ENCODE peak calls at places on chromosomes 2 and 18, in six cellular contexts. E is naive thymus-derived CD8-positive, alpha-beta T cell; S is brain microvascular endothelial cell; X is T-helper 1 cell; H is globus pallidus; D is NCI-H1105. V is an unnamed sample.

GRCh38 chr2:229003256-229003655 is 267.8 kb downstream of the PID1 start:
- DNase-seq in S (no peak), X (no peak), D (no peak), H (no peak), E (no peak), V (no peak)

GRCh38 chr2:104444392-104444791 is 409.5 kb upstream of the POU3F3 start:
- DNase-seq in S (no peak), X (no peak), E (no peak), H (no peak), D (no peak), V (no peak)

GRCh38 chr18:13562494-13563029 is 163.8 kb downstream of the FAM210A start:
- DNase-seq in X (peak; percentile 67), H (peak; percentile 66), D (no peak), S (no peak), E (peak; percentile 31), V (peak; percentile 41)

GRCh38 chr2:166404831-166405568 is 29.3 kb upstream of the SCN9A start:
- DNase-seq in X (no peak), D (no peak), E (no peak), S (no peak), H (no peak), V (no peak)

GRCh38 chr2:220001693-220002260 is 374.3 kb downstream of the SLC4A3 start:
- DNase-seq in E (no peak), X (no peak), H (no peak), D (no peak), S (no peak), V (no peak)

GRCh38 chr2:166539340-166540162 is 45.5 kb upstream of the SCN7A start:
- DNase-seq in S (peak; percentile 67), E (no peak), X (peak; percentile 26), H (peak; percentile 55), D (peak; percentile 55), V (no peak)

GRCh38 chr2:168519534-168520308 is 63.6 kb downstream of the CERS6 start:
- DNase-seq in H (no peak), S (no peak), E (no peak), X (no peak), D (no peak), V (no peak)

GRCh38 chr2:79620679-79621078 is 107.8 kb downstream of the CTNNA2 start:
- DNase-seq in H (no peak), E (no peak), X (no peak), S (no peak), D (no peak), V (no peak)

GRCh38 chr18:32889620-32890593 is 117.1 kb upstream of the KLHL14 start:
- DNase-seq in H (no peak), X (no peak), E (no peak), D (no peak), S (no peak), V (no peak)

GRCh38 chr2:101756266-101756665 is 58.8 kb downstream of the MAP4K4 start:
- DNase-seq in X (no peak), S (no peak), E (no peak), D (no peak), H (no peak), V (no peak)

GRCh38 chr2:139790807-139791206 is 1010.6 kb upstream of the NXPH2 start:
- DNase-seq in X (no peak), D (no peak), S (no peak), E (no peak), H (peak; percentile 46), V (no peak)

GRCh38 chr2:95158891-95159619 is 593 bp downstream of the ZNF514 start:
- DNase-seq in X (peak; percentile 30), E (no peak), H (peak; percentile 61), D (no peak), S (peak; percentile 20), V (no peak)

GRCh38 chr2:31428001-31428418 is 13.5 kb upstream of the XDH start:
- DNase-seq in S (no peak), D (no peak), X (peak; percentile 24), H (no peak), E (no peak), V (no peak)

GRCh38 chr2:120992791-120993555 is 257.3 kb downstream of the GLI2 start:
- DNase-seq in E (no peak), D (no peak), X (no peak), H (no peak), S (no peak), V (no peak)

GRCh38 chr2:164677271-164677670 is 56.0 kb upstream of the GRB14 start:
- DNase-seq in X (no peak), E (no peak), D (no peak), S (no peak), H (no peak), V (no peak)

GRCh38 chr18:47204908-47205522 is 28.9 kb upstream of the IER3IP1 start:
- DNase-seq in E (peak; percentile 5), S (peak; percentile 41), D (peak; percentile 35), H (peak; percentile 33), X (peak; percentile 20), V (no peak)

GRCh38 chr18:28559511-28559910 is 382.6 kb upstream of the CDH2 start:
- DNase-seq in H (no peak), X (no peak), D (no peak), E (no peak), S (no peak), V (no peak)

GRCh38 chr2:191927319-191927867 is 80.5 kb upstream of the CAVIN2 start:
- DNase-seq in H (no peak), X (no peak), D (peak; percentile 35), S (peak; percentile 92), E (no peak), V (no peak)

GRCh38 chr2:96144481-96145027 is 686 bp downstream of the DUSP2 start:
- DNase-seq in D (no peak), H (no peak), E (peak; percentile 34), X (peak; percentile 53), S (peak; percentile 7), V (peak; percentile 38)

GRCh38 chr18:22860807-22861206 is 72.3 kb upstream of the RBBP8 start:
- DNase-seq in E (no peak), H (no peak), S (no peak), D (no peak), X (no peak), V (no peak)

GRCh38 chr2:171811229-171811628 is 82.8 kb downstream of the SLC25A12 start:
- DNase-seq in E (no peak), D (peak; percentile 7), S (no peak), H (no peak), X (peak; percentile 14), V (no peak)

GRCh38 chr2:239917128-239917956 is 107.8 kb downstream of the NDUFA10 start:
- DNase-seq in S (peak; percentile 4), H (no peak), D (no peak), E (no peak), X (no peak), V (no peak)

GRCh38 chr2:210195066-210195852 is 24.1 kb upstream of the KANSL1L start:
- DNase-seq in S (peak; percentile 7), D (peak; percentile 52), E (no peak), X (peak; percentile 28), H (peak; percentile 54), V (no peak)

GRCh38 chr18:3016584-3017292 is 3.8 kb upstream of the LPIN2 start:
- DNase-seq in S (no peak), H (peak; percentile 63), E (peak; percentile 8), D (no peak), X (no peak), V (no peak)

GRCh38 chr2:180159921-180160320 is 152.8 kb upstream of the CWC22 start:
- DNase-seq in E (no peak), S (no peak), H (no peak), X (no peak), D (no peak), V (no peak)

GRCh38 chr2:176924909-176925548 is 287.6 kb upstream of the HNRNPA3 start:
- DNase-seq in D (no peak), S (no peak), H (no peak), E (no peak), X (no peak), V (no peak)

GRCh38 chr2:85988210-85988913 is 99.6 kb upstream of the ST3GAL5 start:
- DNase-seq in X (no peak), D (no peak), H (no peak), E (no peak), S (no peak), V (no peak)

GRCh38 chr2:196983934-196984333 is 57.4 kb upstream of the PGAP1 start:
- DNase-seq in E (no peak), H (no peak), X (no peak), S (no peak), D (no peak), V (no peak)

GRCh38 chr2:166413255-166413654 is 37.5 kb upstream of the SCN9A start:
- DNase-seq in X (no peak), H (no peak), E (no peak), S (no peak), D (no peak), V (no peak)

GRCh38 chr2:49251251-49251650 is 96.9 kb upstream of the FSHR start:
- DNase-seq in E (no peak), D (no peak), X (no peak), S (no peak), H (no peak), V (no peak)